ENCODE peak calls at places on chromosomes 3 and 15, in four cellular contexts. Q, M, D and Y are unnamed samples.
A peak's percentile ranks its signal among the peaks of the same experiment; 100 is the strongest.

GRCh38 chr15:52095597-52096262 is 16.8 kb downstream of the BCL2L10 start:
- DNase-seq in Q (peak; percentile 92), M (no peak), D (no peak), Y (no peak)

GRCh38 chr3:129688310-129688895 is 81.9 kb upstream of the PLXND1 start:
- DNase-seq in Q (peak; percentile 39), M (peak; percentile 52), D (no peak), Y (peak; percentile 87)

GRCh38 chr15:96123630-96124187 is 206.8 kb upstream of the NR2F2 start:
- DNase-seq in Q (no peak), M (no peak), D (no peak), Y (no peak)

GRCh38 chr3:129003578-129004112 is 2.5 kb downstream of the EFCC1 start:
- DNase-seq in Q (no peak), M (no peak), D (peak; percentile 86), Y (peak; percentile 79)

GRCh38 chr3:195221015-195221853 is 49.7 kb downstream of the XXYLT1 start:
- DNase-seq in Q (no peak), M (peak; percentile 66), D (peak; percentile 66), Y (no peak)

GRCh38 chr15:85591622-85592021 is 203.1 kb downstream of the KLHL25 start:
- DNase-seq in Q (no peak), M (no peak), D (no peak), Y (no peak)

GRCh38 chr15:27057904-27058645 is 87.1 kb downstream of the GABRG3 start:
- DNase-seq in Q (peak; percentile 1), M (no peak), D (no peak), Y (no peak)

GRCh38 chr3:16618721-16619120 is 13.5 kb upstream of the DAZL start:
- DNase-seq in Q (peak; percentile 45), M (no peak), D (no peak), Y (no peak)

GRCh38 chr15:71448688-71449114 is 333.4 kb downstream of the THSD4 start:
- DNase-seq in Q (peak; percentile 55), M (no peak), D (no peak), Y (no peak)

GRCh38 chr3:138381413-138381901 is 33.1 kb downstream of the MRAS start:
- DNase-seq in Q (no peak), M (peak; percentile 48), D (peak; percentile 57), Y (no peak)

GRCh38 chr3:177827517-177828249 is 630.4 kb upstream of the TBL1XR1 start:
- DNase-seq in Q (peak; percentile 70), M (no peak), D (no peak), Y (no peak)

GRCh38 chr3:57682284-57682683 is 10.6 kb downstream of the DENND6A start:
- DNase-seq in Q (no peak), M (no peak), D (no peak), Y (no peak)

GRCh38 chr3:150346956-150347863 is 60.9 kb upstream of the TSC22D2 start:
- DNase-seq in Q (peak; percentile 55), M (no peak), D (no peak), Y (no peak)

DNA sequence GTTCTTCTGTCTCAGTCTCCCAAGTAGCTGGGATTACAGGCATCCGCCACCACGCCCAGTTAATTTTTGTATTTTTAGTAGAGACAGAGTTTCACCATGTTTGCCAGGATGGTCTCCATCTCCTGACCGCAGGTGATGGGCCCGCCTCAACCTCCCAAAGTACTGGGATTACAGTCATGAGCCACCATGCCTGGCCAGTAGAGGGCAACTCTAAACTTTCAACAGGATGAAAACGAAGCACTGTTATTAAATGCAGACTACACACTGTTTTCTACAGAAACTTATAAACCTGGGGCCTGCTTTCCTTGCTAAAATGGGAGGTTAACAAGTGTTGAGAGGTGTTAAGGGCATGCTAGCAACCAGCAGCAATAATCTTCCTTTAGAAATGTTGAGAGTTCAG is 7.6 kb downstream of the ARPC4 start:
- DNase-seq in Q (no peak), M (no peak), D (no peak), Y (no peak)
- TF ChIP-seq CTCF in Q (peak; percentile 38), M (no peak), D (peak; percentile 5), Y (peak; percentile 14)

DNA sequence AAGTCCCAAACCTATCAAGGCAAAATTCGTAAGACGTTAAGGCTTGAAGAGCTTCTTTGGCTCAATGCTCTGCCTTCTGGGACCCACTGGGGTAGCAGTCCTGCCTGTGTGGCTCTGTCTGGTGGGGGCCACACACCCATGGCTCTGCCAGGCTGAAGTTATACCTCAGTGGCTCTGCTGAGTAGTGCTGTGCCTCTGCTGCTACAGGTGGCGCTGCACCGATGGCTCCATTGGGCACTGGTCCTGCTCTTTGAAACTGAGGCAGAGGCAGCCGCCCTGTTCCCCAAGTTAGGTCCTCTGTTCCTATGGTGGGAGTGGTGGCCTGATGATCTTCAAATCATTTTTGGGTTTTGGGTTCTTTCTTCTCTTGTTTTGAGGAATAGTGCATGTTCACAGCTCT is 68.0 kb upstream of the AP4E1 start:
- DNase-seq in Q (no peak), M (no peak), D (no peak), Y (no peak)
- TF ChIP-seq CTCF in Q (no peak), M (no peak), D (no peak), Y (no peak)

DNA sequence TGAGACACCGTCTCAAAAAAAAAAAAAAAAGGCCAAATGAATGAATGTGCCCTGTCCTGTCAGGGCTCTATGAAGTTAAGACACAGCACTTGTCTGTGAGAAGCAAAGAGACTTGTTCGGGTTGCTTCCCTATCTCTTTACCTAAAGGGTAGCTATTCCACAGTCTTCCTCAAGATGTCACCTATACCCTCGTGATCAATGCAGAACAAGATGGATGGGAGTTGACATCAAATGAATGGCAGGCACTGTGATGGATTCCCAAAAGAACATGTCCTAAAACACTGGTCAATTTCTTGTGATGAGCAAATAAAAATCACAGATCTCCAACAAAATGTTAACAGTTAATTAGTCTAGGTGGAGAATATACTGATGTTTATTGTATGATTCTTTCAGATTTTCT is 9.5 kb downstream of the TADA3 start:
- DNase-seq in Q (no peak), M (no peak), D (no peak), Y (no peak)
- TF ChIP-seq CTCF in Q (no peak), M (no peak), D (no peak), Y (no peak)

GRCh38 chr3:48226959-48227358 is 3.7 kb downstream of the CAMP start:
- DNase-seq in Q (no peak), M (no peak), D (no peak), Y (no peak)

GRCh38 chr3:48232232-48232631 is 8.7 kb upstream of the ZNF589 start:
- DNase-seq in Q (no peak), M (no peak), D (no peak), Y (peak; percentile 4)

GRCh38 chr3:48236531-48236930 is 4.4 kb upstream of the ZNF589 start:
- DNase-seq in Q (no peak), M (no peak), D (peak; percentile 10), Y (no peak)

GRCh38 chr3:48233542-48233941 is 7.4 kb upstream of the ZNF589 start:
- DNase-seq in Q (no peak), M (no peak), D (no peak), Y (no peak)

DNA sequence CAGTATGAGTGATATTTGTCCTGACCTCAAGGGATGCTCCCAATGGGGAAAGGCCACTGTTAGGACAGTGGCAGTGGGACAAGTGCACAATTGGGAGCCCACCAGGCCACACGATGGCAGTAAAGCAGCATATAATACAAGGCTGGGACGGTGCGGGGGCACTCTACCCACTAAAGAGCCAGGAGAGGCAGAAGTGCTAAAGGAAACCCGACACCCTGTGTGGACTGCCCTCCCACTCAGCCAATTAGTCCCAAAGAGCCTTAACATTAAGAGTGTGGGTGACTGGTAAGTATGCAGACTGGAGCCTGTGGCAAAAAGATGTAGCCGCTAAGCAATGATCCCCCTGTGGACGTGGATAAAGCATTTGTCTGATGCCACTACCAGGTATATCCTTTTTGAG is 8.2 kb upstream of the ZNF589 start:
- DNase-seq in Q (peak; percentile 61), M (peak; percentile 78), D (peak; percentile 87), Y (peak; percentile 86)
- TF ChIP-seq CTCF in Q (peak; percentile 69), M (peak; percentile 50), D (peak; percentile 67), Y (peak; percentile 60)

GRCh38 chr3:194009019-194009418 is 126.9 kb upstream of the HES1 start:
- DNase-seq in Q (no peak), M (no peak), D (no peak), Y (no peak)

GRCh38 chr3:194007598-194008337 is 128.2 kb upstream of the HES1 start:
- DNase-seq in Q (no peak), M (no peak), D (no peak), Y (no peak)

GRCh38 chr3:194009892-194010533 is 125.9 kb upstream of the HES1 start:
- DNase-seq in Q (no peak), M (no peak), D (no peak), Y (no peak)

GRCh38 chr3:194003128-194004057 is 132.6 kb upstream of the HES1 start:
- DNase-seq in Q (peak; percentile 92), M (peak; percentile 90), D (peak; percentile 95), Y (peak; percentile 97)

GRCh38 chr3:194006102-194006501 is 129.8 kb upstream of the HES1 start:
- DNase-seq in Q (no peak), M (no peak), D (no peak), Y (no peak)
- TF ChIP-seq CTCF in Q (no peak), M (no peak), D (no peak), Y (no peak)

GRCh38 chr3:127860223-127860622 is 37.9 kb upstream of the MGLL start:
- DNase-seq in Q (no peak), M (no peak), D (no peak), Y (no peak)

GRCh38 chr3:127867986-127868385 is 45.7 kb upstream of the MGLL start:
- DNase-seq in Q (no peak), M (no peak), D (no peak), Y (no peak)

GRCh38 chr3:127867412-127867811 is 45.1 kb upstream of the MGLL start:
- DNase-seq in Q (no peak), M (no peak), D (no peak), Y (no peak)

DNA sequence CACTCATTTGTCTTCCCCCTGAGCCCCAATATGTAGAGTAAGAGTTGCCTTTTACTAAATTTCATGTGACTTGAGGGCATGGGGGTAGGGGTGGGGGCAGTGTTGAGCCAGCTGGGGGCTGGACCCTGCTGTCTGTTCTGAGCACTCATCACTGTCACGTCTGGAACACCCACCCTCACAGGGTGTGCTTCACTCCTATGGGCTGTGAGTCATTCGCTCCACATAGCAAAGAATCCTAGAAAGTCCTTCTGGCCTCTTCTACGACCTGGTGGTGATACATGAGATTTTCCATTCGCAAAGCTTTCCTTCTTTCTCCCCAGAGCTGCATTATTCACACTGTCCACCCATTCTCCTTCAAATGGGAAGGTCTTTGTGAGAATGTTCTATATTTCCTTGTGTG is 43.6 kb upstream of the MGLL start:
- DNase-seq in Q (peak; percentile 24), M (no peak), D (no peak), Y (no peak)
- TF ChIP-seq CTCF in Q (no peak), M (no peak), D (no peak), Y (no peak)

GRCh38 chr15:81188354-81188753 is 8.3 kb upstream of the IL16 start:
- DNase-seq in Q (no peak), M (no peak), D (no peak), Y (no peak)

GRCh38 chr15:81194723-81195122 is 2.0 kb upstream of the IL16 start:
- DNase-seq in Q (no peak), M (no peak), D (no peak), Y (no peak)

GRCh38 chr15:81189583-81190283 is 6.9 kb upstream of the IL16 start:
- DNase-seq in Q (peak; percentile 95), M (peak; percentile 52), D (peak; percentile 71), Y (peak; percentile 89)

GRCh38 chr15:81190922-81191507 is 5.7 kb upstream of the IL16 start:
- DNase-seq in Q (no peak), M (no peak), D (no peak), Y (no peak)

GRCh38 chr15:81191701-81192100 is 5.0 kb upstream of the IL16 start:
- DNase-seq in Q (no peak), M (no peak), D (no peak), Y (no peak)
- TF ChIP-seq CTCF in Q (no peak), M (no peak), D (no peak), Y (no peak)